ENCODE peak calls at places on chromosomes 11 and 22, in six cellular contexts. I is HFFc6, M is memory B cell, Q is astrocyte of the hippocampus, Y is nephron progenitor cell, L is brain microvascular endothelial cell. R is an unnamed sample.

GRCh38 chr11:15885913-15886698 is 470.2 kb downstream of the SOX6 start:
- DNase-seq in L (no peak), M (no peak), Q (no peak), I (no peak), Y (no peak), R (no peak)

GRCh38 chr22:22786301-22787115 is 101.1 kb upstream of the IGLL5 start:
- DNase-seq in I (no peak), Y (no peak), M (no peak), Q (no peak), L (no peak), R (no peak)

GRCh38 chr11:33475999-33476398 is 218.8 kb downstream of the HIPK3 start:
- DNase-seq in I (peak; percentile 41), Y (no peak), M (no peak), Q (peak; percentile 90), L (peak; percentile 58), R (no peak)

GRCh38 chr22:48147831-48148230 is 1385.4 kb downstream of the TBC1D22A start:
- DNase-seq in L (no peak), Q (no peak), M (no peak), Y (no peak), I (no peak), R (no peak)

GRCh38 chr11:9461760-9462134 is 935 bp downstream of the ZNF143 start:
- DNase-seq in L (peak; percentile 22), Y (no peak), M (peak; percentile 11), Q (peak; percentile 49), I (no peak), R (no peak)

GRCh38 chr11:73323464-73323863 is 15.4 kb downstream of the ARHGEF17 start:
- DNase-seq in I (peak; percentile 77), Q (peak; percentile 84), L (peak; percentile 35), Y (peak; percentile 77), M (no peak), R (peak; percentile 85)

GRCh38 chr11:85821636-85822035 is 10.7 kb upstream of the SYTL2 start:
- DNase-seq in M (no peak), L (peak; percentile 32), Q (peak; percentile 55), I (peak; percentile 19), Y (no peak), R (no peak)

GRCh38 chr11:22433066-22433450 is 94.9 kb downstream of the SLC17A6 start:
- DNase-seq in L (peak; percentile 0), I (no peak), Q (peak; percentile 56), Y (no peak), M (no peak), R (no peak)

GRCh38 chr22:47449508-47450270 is 687.2 kb downstream of the TBC1D22A start:
- DNase-seq in I (no peak), Q (no peak), L (no peak), Y (no peak), M (no peak), R (no peak)

GRCh38 chr11:101945418-101945817 is 29.1 kb upstream of the ANGPTL5 start:
- DNase-seq in Q (no peak), L (no peak), M (no peak), Y (no peak), I (no peak), R (no peak)

GRCh38 chr11:128596245-128596644 is 8.9 kb upstream of the ETS1 start:
- DNase-seq in I (no peak), Q (no peak), Y (no peak), L (no peak), M (no peak), R (no peak)

GRCh38 chr11:1559103-1559951 is 12.7 kb downstream of the DUSP8 start:
- DNase-seq in I (peak; percentile 45), Q (peak; percentile 93), Y (no peak), M (no peak), L (no peak), R (peak; percentile 54)

GRCh38 chr11:77345621-77346020 is 44.1 kb upstream of the GDPD4 start:
- DNase-seq in Q (peak; percentile 75), L (peak; percentile 65), Y (no peak), I (peak; percentile 83), M (no peak), R (no peak)

GRCh38 chr22:42560781-42561180 is 7.0 kb downstream of the SERHL2 start:
- DNase-seq in M (no peak), Q (no peak), L (no peak), I (no peak), Y (peak; percentile 21), R (peak; percentile 73)

GRCh38 chr22:24985824-24986214 is 33.3 kb downstream of the KIAA1671 start:
- DNase-seq in M (no peak), Q (peak; percentile 79), Y (no peak), I (peak; percentile 78), L (peak; percentile 98), R (no peak)

GRCh38 chr11:20522536-20522935 is 76.9 kb upstream of the SLC6A5 start:
- DNase-seq in M (no peak), L (no peak), Y (no peak), I (no peak), Q (no peak), R (peak; percentile 40)

GRCh38 chr11:69352715-69353325 is 58.9 kb downstream of the MYEOV start:
- DNase-seq in I (peak; percentile 94), L (peak; percentile 95), M (no peak), Y (no peak), Q (peak; percentile 60), R (peak; percentile 38)

GRCh38 chr11:78714539-78714938 is 139.9 kb upstream of the NARS2 start:
- DNase-seq in Q (no peak), M (no peak), I (no peak), Y (no peak), L (no peak), R (no peak)

GRCh38 chr11:102012946-102013345 is 34.3 kb upstream of the CFAP300 start:
- DNase-seq in M (no peak), I (no peak), L (no peak), Y (no peak), Q (no peak), R (peak; percentile 59)

GRCh38 chr11:7637447-7638157 is 35.7 kb downstream of the CYB5R2 start:
- DNase-seq in M (no peak), I (peak; percentile 66), L (peak; percentile 56), Q (peak; percentile 43), Y (no peak), R (no peak)

GRCh38 chr11:131614514-131615085 is 244.2 kb downstream of the NTM start:
- DNase-seq in L (no peak), Y (no peak), M (no peak), I (no peak), Q (no peak), R (no peak)

GRCh38 chr22:46815132-46815531 is 52.7 kb downstream of the TBC1D22A start:
- DNase-seq in Q (peak; percentile 15), Y (no peak), I (no peak), M (no peak), L (no peak), R (peak; percentile 44)

GRCh38 chr11:126997641-126998040 is 2.9 kb downstream of the KIRREL3 start:
- DNase-seq in L (no peak), Y (no peak), Q (no peak), I (no peak), M (no peak), R (no peak)

GRCh38 chr11:36271794-36272409 is 17.3 kb downstream of the COMMD9 start:
- DNase-seq in Q (no peak), M (no peak), L (no peak), Y (no peak), I (peak; percentile 31), R (no peak)

GRCh38 chr11:72245232-72245816 is 1.3 kb upstream of the PHOX2A start:
- DNase-seq in Y (no peak), Q (no peak), I (no peak), L (no peak), M (no peak), R (no peak)

GRCh38 chr11:2767751-2768150 is 68.0 kb upstream of the KCNQ1OT1 start:
- DNase-seq in L (no peak), Y (no peak), I (no peak), Q (no peak), M (no peak), R (no peak)

GRCh38 chr22:50535113-50535512 is 5.3 kb upstream of the TYMP start:
- DNase-seq in M (no peak), Y (no peak), I (no peak), Q (no peak), L (no peak), R (no peak)

GRCh38 chr11:117805048-117805447 is 8.0 kb upstream of the DSCAML1 start:
- DNase-seq in L (no peak), Y (no peak), I (no peak), Q (no peak), M (no peak), R (no peak)

GRCh38 chr11:20070459-20070858 is 89.8 kb downstream of the DBX1 start:
- DNase-seq in Q (peak; percentile 82), Y (no peak), M (no peak), L (no peak), I (no peak), R (no peak)

GRCh38 chr11:78292109-78292803 is 103.5 kb downstream of the USP35 start:
- DNase-seq in L (no peak), Y (no peak), Q (no peak), M (no peak), I (no peak), R (no peak)

GRCh38 chr11:90805172-90805571 is 582.3 kb upstream of the CHORDC1 start:
- DNase-seq in I (no peak), Q (no peak), L (no peak), Y (no peak), M (no peak), R (no peak)

GRCh38 chr22:37749831-37750595 is 53.2 kb downstream of the TRIOBP start:
- DNase-seq in Y (no peak), Q (peak; percentile 65), I (peak; percentile 78), M (no peak), L (peak; percentile 61), R (no peak)

GRCh38 chr11:124732230-124732629 is 7.5 kb upstream of the NRGN start:
- DNase-seq in I (no peak), L (no peak), Y (no peak), M (no peak), Q (no peak), R (no peak)